ENCODE peak calls at places on chromosomes 3 and 15, in eight cellular contexts. One of them, this sample, is unnamed.

GRCh38 chr3:85482193-85482450 is 523.3 kb downstream of the CADM2 start:
- DNase-seq in activated naive CD8-positive, alpha-beta T cell treated with anti-CD3 and anti-CD28 coated beads for 36 hours: no peak
- DNase-seq in astrocyte of the spinal cord: no peak
- DNase-seq in ureter: no peak
- DNase-seq in HFF-Myc: no peak
- DNase-seq in A172: peak; percentile 9
- DNase-seq in cardiac fibroblast: no peak
- DNase-seq in T-helper 1 cell: no peak
- DNase-seq in this sample: no peak

GRCh38 chr15:68364028-68364659 is 67.8 kb downstream of the ITGA11 start:
- DNase-seq in activated naive CD8-positive, alpha-beta T cell treated with anti-CD3 and anti-CD28 coated beads for 36 hours: no peak
- DNase-seq in astrocyte of the spinal cord: no peak
- DNase-seq in ureter: no peak
- DNase-seq in HFF-Myc: no peak
- DNase-seq in A172: no peak
- DNase-seq in cardiac fibroblast: peak; percentile 70
- DNase-seq in T-helper 1 cell: no peak
- DNase-seq in this sample: no peak

GRCh38 chr3:39192490-39193092 is at the start of gene XIRP1:
- DNase-seq in activated naive CD8-positive, alpha-beta T cell treated with anti-CD3 and anti-CD28 coated beads for 36 hours: peak; percentile 50
- DNase-seq in astrocyte of the spinal cord: no peak
- DNase-seq in ureter: no peak
- DNase-seq in HFF-Myc: no peak
- DNase-seq in A172: no peak
- DNase-seq in cardiac fibroblast: no peak
- DNase-seq in T-helper 1 cell: no peak
- DNase-seq in this sample: no peak

GRCh38 chr3:33174095-33174494 is 44.5 kb downstream of the SUSD5 start:
- DNase-seq in activated naive CD8-positive, alpha-beta T cell treated with anti-CD3 and anti-CD28 coated beads for 36 hours: no peak
- DNase-seq in astrocyte of the spinal cord: no peak
- DNase-seq in ureter: no peak
- DNase-seq in HFF-Myc: no peak
- DNase-seq in A172: no peak
- DNase-seq in cardiac fibroblast: no peak
- DNase-seq in T-helper 1 cell: no peak
- DNase-seq in this sample: no peak

GRCh38 chr15:57500979-57501576 is 90.6 kb upstream of the MYZAP start:
- DNase-seq in activated naive CD8-positive, alpha-beta T cell treated with anti-CD3 and anti-CD28 coated beads for 36 hours: no peak
- DNase-seq in astrocyte of the spinal cord: peak; percentile 52
- DNase-seq in ureter: no peak
- DNase-seq in HFF-Myc: no peak
- DNase-seq in A172: peak; percentile 48
- DNase-seq in cardiac fibroblast: peak; percentile 40
- DNase-seq in T-helper 1 cell: no peak
- DNase-seq in this sample: peak; percentile 17

GRCh38 chr3:102060814-102061213 is 211.5 kb downstream of the NFKBIZ start:
- DNase-seq in activated naive CD8-positive, alpha-beta T cell treated with anti-CD3 and anti-CD28 coated beads for 36 hours: no peak
- DNase-seq in astrocyte of the spinal cord: no peak
- DNase-seq in ureter: no peak
- DNase-seq in HFF-Myc: no peak
- DNase-seq in A172: peak; percentile 17
- DNase-seq in cardiac fibroblast: no peak
- DNase-seq in T-helper 1 cell: no peak
- DNase-seq in this sample: peak; percentile 12

GRCh38 chr3:46667061-46667621 is 26.3 kb downstream of the ALS2CL start:
- DNase-seq in activated naive CD8-positive, alpha-beta T cell treated with anti-CD3 and anti-CD28 coated beads for 36 hours: no peak
- DNase-seq in astrocyte of the spinal cord: no peak
- DNase-seq in ureter: peak; percentile 38
- DNase-seq in HFF-Myc: no peak
- DNase-seq in A172: no peak
- DNase-seq in cardiac fibroblast: no peak
- DNase-seq in T-helper 1 cell: no peak
- DNase-seq in this sample: no peak

GRCh38 chr3:170003881-170004356 is 33.9 kb upstream of the GPR160 start:
- DNase-seq in activated naive CD8-positive, alpha-beta T cell treated with anti-CD3 and anti-CD28 coated beads for 36 hours: no peak
- DNase-seq in astrocyte of the spinal cord: no peak
- DNase-seq in ureter: no peak
- DNase-seq in HFF-Myc: no peak
- DNase-seq in A172: no peak
- DNase-seq in cardiac fibroblast: no peak
- DNase-seq in T-helper 1 cell: no peak
- DNase-seq in this sample: no peak

GRCh38 chr15:87756072-87756471 is 500.5 kb downstream of the NTRK3 start:
- DNase-seq in activated naive CD8-positive, alpha-beta T cell treated with anti-CD3 and anti-CD28 coated beads for 36 hours: no peak
- DNase-seq in astrocyte of the spinal cord: no peak
- DNase-seq in ureter: no peak
- DNase-seq in HFF-Myc: no peak
- DNase-seq in A172: no peak
- DNase-seq in cardiac fibroblast: no peak
- DNase-seq in T-helper 1 cell: no peak
- DNase-seq in this sample: no peak

GRCh38 chr15:86915811-86916331 is 836.2 kb downstream of the AGBL1 start:
- DNase-seq in activated naive CD8-positive, alpha-beta T cell treated with anti-CD3 and anti-CD28 coated beads for 36 hours: no peak
- DNase-seq in astrocyte of the spinal cord: peak; percentile 67
- DNase-seq in ureter: no peak
- DNase-seq in HFF-Myc: peak; percentile 1
- DNase-seq in A172: peak; percentile 44
- DNase-seq in cardiac fibroblast: peak; percentile 73
- DNase-seq in T-helper 1 cell: no peak
- DNase-seq in this sample: peak; percentile 57

GRCh38 chr3:141231923-141232861 is 567 bp downstream of the PXYLP1 start:
- DNase-seq in activated naive CD8-positive, alpha-beta T cell treated with anti-CD3 and anti-CD28 coated beads for 36 hours: no peak
- DNase-seq in astrocyte of the spinal cord: no peak
- DNase-seq in ureter: no peak
- DNase-seq in HFF-Myc: no peak
- DNase-seq in A172: no peak
- DNase-seq in cardiac fibroblast: no peak
- DNase-seq in T-helper 1 cell: peak; percentile 20
- DNase-seq in this sample: peak; percentile 14

GRCh38 chr15:57578288-57578900 is 13.3 kb upstream of the MYZAP start:
- DNase-seq in activated naive CD8-positive, alpha-beta T cell treated with anti-CD3 and anti-CD28 coated beads for 36 hours: no peak
- DNase-seq in astrocyte of the spinal cord: no peak
- DNase-seq in ureter: no peak
- DNase-seq in HFF-Myc: no peak
- DNase-seq in A172: no peak
- DNase-seq in cardiac fibroblast: no peak
- DNase-seq in T-helper 1 cell: no peak
- DNase-seq in this sample: no peak

GRCh38 chr3:185825639-185826481 is 1.0 kb upstream of the IGF2BP2 start:
- DNase-seq in activated naive CD8-positive, alpha-beta T cell treated with anti-CD3 and anti-CD28 coated beads for 36 hours: peak; percentile 56
- DNase-seq in astrocyte of the spinal cord: no peak
- DNase-seq in ureter: no peak
- DNase-seq in HFF-Myc: no peak
- DNase-seq in A172: no peak
- DNase-seq in cardiac fibroblast: peak; percentile 69
- DNase-seq in T-helper 1 cell: peak; percentile 20
- DNase-seq in this sample: peak; percentile 40

GRCh38 chr15:33729648-33730047 is 238.6 kb upstream of the CHRM5 start:
- DNase-seq in activated naive CD8-positive, alpha-beta T cell treated with anti-CD3 and anti-CD28 coated beads for 36 hours: no peak
- DNase-seq in astrocyte of the spinal cord: no peak
- DNase-seq in ureter: no peak
- DNase-seq in HFF-Myc: no peak
- DNase-seq in A172: peak; percentile 5
- DNase-seq in cardiac fibroblast: no peak
- DNase-seq in T-helper 1 cell: no peak
- DNase-seq in this sample: peak; percentile 16

GRCh38 chr15:35477853-35478252 is 68.1 kb downstream of the DPH6 start:
- DNase-seq in activated naive CD8-positive, alpha-beta T cell treated with anti-CD3 and anti-CD28 coated beads for 36 hours: no peak
- DNase-seq in astrocyte of the spinal cord: no peak
- DNase-seq in ureter: no peak
- DNase-seq in HFF-Myc: no peak
- DNase-seq in A172: no peak
- DNase-seq in cardiac fibroblast: no peak
- DNase-seq in T-helper 1 cell: no peak
- DNase-seq in this sample: no peak

GRCh38 chr3:116394365-116394764 is 50.9 kb downstream of the LSAMP start:
- DNase-seq in activated naive CD8-positive, alpha-beta T cell treated with anti-CD3 and anti-CD28 coated beads for 36 hours: no peak
- DNase-seq in astrocyte of the spinal cord: peak; percentile 47
- DNase-seq in ureter: no peak
- DNase-seq in HFF-Myc: no peak
- DNase-seq in A172: no peak
- DNase-seq in cardiac fibroblast: no peak
- DNase-seq in T-helper 1 cell: no peak
- DNase-seq in this sample: no peak

GRCh38 chr3:107431048-107431297 is 53.7 kb downstream of the CCDC54 start:
- DNase-seq in activated naive CD8-positive, alpha-beta T cell treated with anti-CD3 and anti-CD28 coated beads for 36 hours: peak; percentile 42
- DNase-seq in astrocyte of the spinal cord: no peak
- DNase-seq in ureter: peak; percentile 58
- DNase-seq in HFF-Myc: no peak
- DNase-seq in A172: no peak
- DNase-seq in cardiac fibroblast: no peak
- DNase-seq in T-helper 1 cell: peak; percentile 21
- DNase-seq in this sample: peak; percentile 65